ENCODE peak calls at places on chromosomes 13 and 19, in ten cellular contexts. L, G, R, H, V, S, U, P, K and Y are unnamed samples.

GRCh38 chr19:4302238-4302630 is at the start of gene TMIGD2:
- DNase-seq in L (no peak), U (no peak), S (no peak), V (no peak), R (no peak), G (no peak), H (peak; percentile 25), P (no peak), K (no peak), Y (no peak)

GRCh38 chr13:86397640-86398039 is 598.4 kb upstream of the SLITRK6 start:
- DNase-seq in S (no peak), R (no peak), P (no peak), L (no peak), V (no peak), U (no peak), H (no peak), G (no peak), K (no peak), Y (no peak)

GRCh38 chr13:75399168-75399878 is 82.6 kb downstream of the TBC1D4 start:
- DNase-seq in H (no peak), L (no peak), K (no peak), G (no peak), P (peak; percentile 7), U (no peak), S (no peak), V (no peak), R (no peak), Y (no peak)

GRCh38 chr13:112709825-112710783 is 20.3 kb downstream of the ATP11A start:
- DNase-seq in K (no peak), H (no peak), R (no peak), S (no peak), P (peak; percentile 25), U (no peak), G (no peak), V (no peak), L (no peak), Y (no peak)

GRCh38 chr19:29074579-29074978 is 138.4 kb downstream of the UQCRFS1 start:
- DNase-seq in R (no peak), L (no peak), P (no peak), H (no peak), U (no peak), K (no peak), S (no peak), G (no peak), V (no peak), Y (no peak)

GRCh38 chr19:45423033-45423588 is 606 bp downstream of the ERCC1 start:
- DNase-seq in K (no peak), H (no peak), U (no peak), G (no peak), R (no peak), P (no peak), S (no peak), L (no peak), V (no peak), Y (no peak)

GRCh38 chr13:111114362-111115050 is 604 bp upstream of the ARHGEF7 start:
- DNase-seq in S (no peak), P (no peak), U (peak; percentile 53), R (peak; percentile 35), K (no peak), L (no peak), H (peak; percentile 15), G (no peak), V (no peak), Y (peak; percentile 64)

GRCh38 chr13:58119351-58119750 is 487.8 kb downstream of the PCDH17 start:
- DNase-seq in L (no peak), U (no peak), G (no peak), R (no peak), K (no peak), S (no peak), P (no peak), H (no peak), V (no peak), Y (no peak)

GRCh38 chr13:40984670-40985366 is 34.3 kb downstream of the ELF1 start:
- DNase-seq in H (peak; percentile 67), G (no peak), R (no peak), U (no peak), K (no peak), P (no peak), S (no peak), V (peak; percentile 59), L (no peak), Y (no peak)

GRCh38 chr19:29678484-29679106 is 13.3 kb downstream of the PLEKHF1 start:
- DNase-seq in S (no peak), U (no peak), R (no peak), G (no peak), K (no peak), V (no peak), P (no peak), L (no peak), H (no peak), Y (no peak)

GRCh38 chr13:19860884-19861655 is 2.4 kb downstream of the ZMYM5 start:
- DNase-seq in L (no peak), S (no peak), V (no peak), K (no peak), P (peak; percentile 65), U (peak; percentile 41), H (no peak), G (no peak), R (no peak), Y (peak; percentile 38)

GRCh38 chr13:33119886-33120543 is 103.8 kb downstream of the KL start:
- DNase-seq in H (no peak), R (no peak), K (no peak), U (no peak), L (no peak), G (no peak), V (no peak), P (peak; percentile 8), S (no peak), Y (no peak)

GRCh38 chr13:76854209-76854608 is 32.0 kb downstream of the KCTD12 start:
- DNase-seq in L (no peak), R (no peak), K (no peak), H (no peak), U (no peak), P (no peak), S (no peak), G (no peak), V (no peak), Y (no peak)

GRCh38 chr19:52188822-52189744 is 769 bp upstream of the PPP2R1A start:
- DNase-seq in H (no peak), L (peak; percentile 25), R (no peak), G (no peak), U (no peak), V (no peak), K (no peak), P (no peak), S (no peak), Y (peak; percentile 73)

GRCh38 chr19:47357788-47358680 is 8.9 kb downstream of the DHX34 start:
- DNase-seq in K (no peak), V (no peak), U (peak; percentile 27), G (no peak), S (no peak), H (no peak), L (no peak), R (no peak), P (no peak), Y (no peak)